ENCODE peak calls at places on chromosomes 12 and 14, in ten cellular contexts. One of them, this sample, is unnamed.
A peak's percentile ranks its signal among the peaks of the same experiment; 100 is the strongest.

GRCh38 chr12:19482551-19483109 is 43.3 kb downstream of the AEBP2 start:
- DNase-seq in cardiac muscle cell: peak; percentile 56
- DNase-seq in HAP-1: no peak
- DNase-seq in astrocyte of the spinal cord: no peak
- DNase-seq in breast epithelium: no peak
- DNase-seq in tibial artery: no peak
- DNase-seq in foreskin fibroblast: no peak
- DNase-seq in AG10803: no peak
- DNase-seq in H7: no peak
- DNase-seq in A549: no peak
- DNase-seq in this sample: no peak

GRCh38 chr12:92721668-92722067 is 18.9 kb downstream of the PLEKHG7 start:
- DNase-seq in cardiac muscle cell: no peak
- DNase-seq in HAP-1: no peak
- DNase-seq in astrocyte of the spinal cord: no peak
- DNase-seq in breast epithelium: no peak
- DNase-seq in tibial artery: no peak
- DNase-seq in foreskin fibroblast: no peak
- DNase-seq in AG10803: no peak
- DNase-seq in H7: no peak
- DNase-seq in A549: no peak
- DNase-seq in this sample: no peak

GRCh38 chr12:99253068-99253467 is 394.5 kb upstream of the GARIN6 start:
- DNase-seq in cardiac muscle cell: no peak
- DNase-seq in HAP-1: no peak
- DNase-seq in astrocyte of the spinal cord: no peak
- DNase-seq in breast epithelium: no peak
- DNase-seq in tibial artery: no peak
- DNase-seq in foreskin fibroblast: no peak
- DNase-seq in AG10803: no peak
- DNase-seq in H7: peak; percentile 13
- DNase-seq in A549: peak; percentile 18
- DNase-seq in this sample: no peak

GRCh38 chr12:98606367-98606985 is 13.0 kb downstream of the SLC25A3 start:
- DNase-seq in cardiac muscle cell: peak; percentile 15
- DNase-seq in HAP-1: no peak
- DNase-seq in astrocyte of the spinal cord: no peak
- DNase-seq in breast epithelium: no peak
- DNase-seq in tibial artery: no peak
- DNase-seq in foreskin fibroblast: no peak
- DNase-seq in AG10803: no peak
- DNase-seq in H7: no peak
- DNase-seq in A549: no peak
- DNase-seq in this sample: no peak

GRCh38 chr12:77979597-77980250 is 149.0 kb downstream of the NAV3 start:
- DNase-seq in cardiac muscle cell: peak; percentile 44
- DNase-seq in HAP-1: no peak
- DNase-seq in astrocyte of the spinal cord: no peak
- DNase-seq in breast epithelium: no peak
- DNase-seq in tibial artery: no peak
- DNase-seq in foreskin fibroblast: no peak
- DNase-seq in AG10803: peak; percentile 12
- DNase-seq in H7: no peak
- DNase-seq in A549: no peak
- DNase-seq in this sample: no peak

GRCh38 chr14:73567951-73568885 is 795 bp upstream of the ACOT2 start:
- DNase-seq in cardiac muscle cell: peak; percentile 38
- DNase-seq in HAP-1: no peak
- DNase-seq in astrocyte of the spinal cord: peak; percentile 6
- DNase-seq in breast epithelium: no peak
- DNase-seq in tibial artery: no peak
- DNase-seq in foreskin fibroblast: peak; percentile 56
- DNase-seq in AG10803: peak; percentile 33
- DNase-seq in H7: peak; percentile 16
- DNase-seq in A549: no peak
- DNase-seq in this sample: no peak

GRCh38 chr14:66752109-66752508 is 244.2 kb downstream of the GPHN start:
- DNase-seq in cardiac muscle cell: peak; percentile 10
- DNase-seq in HAP-1: no peak
- DNase-seq in astrocyte of the spinal cord: no peak
- DNase-seq in breast epithelium: no peak
- DNase-seq in tibial artery: no peak
- DNase-seq in foreskin fibroblast: no peak
- DNase-seq in AG10803: no peak
- DNase-seq in H7: no peak
- DNase-seq in A549: no peak
- DNase-seq in this sample: no peak

GRCh38 chr12:9864913-9865675 is 4.1 kb downstream of the CLEC2B start:
- DNase-seq in cardiac muscle cell: no peak
- DNase-seq in HAP-1: no peak
- DNase-seq in astrocyte of the spinal cord: no peak
- DNase-seq in breast epithelium: no peak
- DNase-seq in tibial artery: no peak
- DNase-seq in foreskin fibroblast: no peak
- DNase-seq in AG10803: no peak
- DNase-seq in H7: no peak
- DNase-seq in A549: no peak
- DNase-seq in this sample: no peak

GRCh38 chr14:61188196-61188595 is 92.9 kb downstream of the TMEM30B start:
- DNase-seq in cardiac muscle cell: peak; percentile 52
- DNase-seq in HAP-1: no peak
- DNase-seq in astrocyte of the spinal cord: no peak
- DNase-seq in breast epithelium: peak; percentile 53
- DNase-seq in tibial artery: peak; percentile 81
- DNase-seq in foreskin fibroblast: peak; percentile 28
- DNase-seq in AG10803: no peak
- DNase-seq in H7: peak; percentile 81
- DNase-seq in A549: peak; percentile 41
- DNase-seq in this sample: no peak
- H3K4me3 ChIP-seq in cardiac muscle cell: no peak overlapping the region
- H3K4me3 ChIP-seq in HAP-1: no peak overlapping the region
- H3K4me3 ChIP-seq in astrocyte of the spinal cord: peak overlapping the region; percentile 30
- H3K4me3 ChIP-seq in breast epithelium: peak overlapping the region; percentile 37
- H3K4me3 ChIP-seq in tibial artery: peak overlapping the region; percentile 56
- H3K4me3 ChIP-seq in foreskin fibroblast: no peak overlapping the region
- H3K4me3 ChIP-seq in AG10803: peak overlapping the region; percentile 3
- H3K4me3 ChIP-seq in H7: peak overlapping the region; percentile 38
- H3K4me3 ChIP-seq in A549: peak overlapping the region; percentile 61
- H3K4me3 ChIP-seq in this sample: no peak overlapping the region

DNA sequence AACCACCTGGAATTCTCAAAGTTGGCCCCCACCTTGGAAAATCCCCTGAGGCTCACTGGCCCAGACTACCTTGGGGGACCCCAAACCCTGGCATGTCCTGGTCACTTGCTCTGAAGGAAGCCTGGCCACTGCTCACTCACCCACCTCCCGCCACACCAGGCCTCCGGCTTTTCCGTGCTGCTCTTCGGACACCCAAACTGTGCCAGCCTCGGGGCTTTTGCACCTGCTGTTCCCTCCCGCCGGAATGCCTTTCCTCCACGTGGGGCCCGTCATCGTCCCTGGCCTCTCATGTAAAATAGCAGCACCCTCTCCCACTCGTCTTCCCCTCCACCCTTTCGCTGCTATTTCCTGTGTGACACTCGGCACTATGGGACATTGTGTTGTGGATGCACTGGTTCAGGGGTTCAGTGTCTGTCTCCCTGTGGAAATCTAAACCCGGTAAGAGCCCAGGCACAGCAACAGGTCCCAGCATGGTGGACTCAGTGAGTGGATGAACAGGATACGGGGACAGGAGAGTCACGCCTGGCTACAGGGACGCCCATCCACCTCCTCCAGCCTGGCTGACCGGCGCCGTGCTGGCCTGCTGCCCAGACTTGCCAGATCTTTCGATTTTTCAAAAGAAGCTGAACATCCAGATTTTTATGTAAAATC is 87.4 kb upstream of the NCOR2 start:
- DNase-seq in cardiac muscle cell: no peak
- DNase-seq in HAP-1: peak; percentile 37
- DNase-seq in astrocyte of the spinal cord: no peak
- DNase-seq in breast epithelium: peak; percentile 70
- DNase-seq in tibial artery: peak; percentile 83
- DNase-seq in foreskin fibroblast: peak; percentile 81
- DNase-seq in AG10803: no peak
- DNase-seq in H7: peak; percentile 60
- DNase-seq in A549: no peak
- DNase-seq in this sample: no peak
- H3K4me3 ChIP-seq in cardiac muscle cell: no peak overlapping the region
- H3K4me3 ChIP-seq in HAP-1: no peak overlapping the region
- H3K4me3 ChIP-seq in astrocyte of the spinal cord: no peak overlapping the region
- H3K4me3 ChIP-seq in breast epithelium: no peak overlapping the region
- H3K4me3 ChIP-seq in tibial artery: peak overlapping the region; percentile 37
- H3K4me3 ChIP-seq in foreskin fibroblast: peak overlapping the region; percentile 14
- H3K4me3 ChIP-seq in AG10803: no peak overlapping the region
- H3K4me3 ChIP-seq in H7: no peak overlapping the region
- H3K4me3 ChIP-seq in A549: no peak overlapping the region
- H3K4me3 ChIP-seq in this sample: no peak overlapping the region

GRCh38 chr12:75390156-75390898 is 562 bp upstream of the GLIPR1L2 start:
- DNase-seq in cardiac muscle cell: no peak
- DNase-seq in HAP-1: no peak
- DNase-seq in astrocyte of the spinal cord: no peak
- DNase-seq in breast epithelium: no peak
- DNase-seq in tibial artery: no peak
- DNase-seq in foreskin fibroblast: no peak
- DNase-seq in AG10803: no peak
- DNase-seq in H7: no peak
- DNase-seq in A549: no peak
- DNase-seq in this sample: no peak
- H3K4me3 ChIP-seq in cardiac muscle cell: peak overlapping the region; percentile 17
- H3K4me3 ChIP-seq in HAP-1: peak overlapping the region; percentile 34
- H3K4me3 ChIP-seq in astrocyte of the spinal cord: peak overlapping the region; percentile 49
- H3K4me3 ChIP-seq in breast epithelium: peak overlapping the region; percentile 70
- H3K4me3 ChIP-seq in tibial artery: peak overlapping the region; percentile 69
- H3K4me3 ChIP-seq in foreskin fibroblast: peak overlapping the region; percentile 77
- H3K4me3 ChIP-seq in AG10803: peak overlapping the region; percentile 73
- H3K4me3 ChIP-seq in H7: peak overlapping the region; percentile 17
- H3K4me3 ChIP-seq in A549: peak overlapping the region; percentile 48
- H3K4me3 ChIP-seq in this sample: peak overlapping the region; percentile 56

DNA sequence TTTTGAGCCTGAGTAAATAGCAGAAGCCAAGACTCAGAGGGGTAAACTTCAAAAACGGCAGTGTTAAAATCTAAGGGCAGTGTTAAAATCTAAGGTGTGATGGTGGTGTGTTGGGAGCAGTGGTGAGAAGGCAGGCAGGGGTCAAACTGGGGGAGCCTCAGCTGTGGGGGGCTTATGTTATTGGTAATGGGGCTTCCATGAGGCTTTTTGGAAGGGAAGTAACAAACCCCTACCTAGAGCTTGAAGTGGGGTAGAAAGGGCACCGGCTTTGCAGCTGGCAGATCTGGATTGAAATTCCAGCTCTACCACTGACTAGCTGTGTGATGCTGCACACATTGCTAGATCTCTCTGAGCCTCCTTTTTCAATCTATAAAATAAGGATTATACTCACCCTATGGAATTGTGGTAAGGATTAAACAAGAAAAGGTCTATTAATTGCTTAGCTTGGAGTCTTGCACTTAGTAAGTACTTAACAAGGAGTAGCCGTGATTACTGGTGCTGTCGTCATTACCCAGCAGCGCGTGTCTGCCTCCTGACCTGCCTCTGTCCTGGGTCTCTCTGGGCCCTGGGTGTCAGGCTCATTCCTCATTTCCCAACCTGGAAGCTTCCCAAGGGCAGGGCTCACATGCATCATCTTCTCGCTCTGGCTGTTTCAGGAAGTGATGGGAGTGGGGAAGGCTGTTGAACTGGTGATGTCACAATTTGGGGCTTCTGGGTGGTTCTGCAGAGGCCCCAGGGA is 18.5 kb upstream of the KRT80 start:
- DNase-seq in cardiac muscle cell: peak; percentile 90
- DNase-seq in HAP-1: no peak
- DNase-seq in astrocyte of the spinal cord: no peak
- DNase-seq in breast epithelium: peak; percentile 46
- DNase-seq in tibial artery: peak; percentile 66
- DNase-seq in foreskin fibroblast: peak; percentile 85
- DNase-seq in AG10803: peak; percentile 85
- DNase-seq in H7: peak; percentile 14
- DNase-seq in A549: peak; percentile 57
- DNase-seq in this sample: peak; percentile 77
- H3K4me3 ChIP-seq in cardiac muscle cell: no peak overlapping the region
- H3K4me3 ChIP-seq in HAP-1: no peak overlapping the region
- H3K4me3 ChIP-seq in astrocyte of the spinal cord: no peak overlapping the region
- H3K4me3 ChIP-seq in breast epithelium: no peak overlapping the region
- H3K4me3 ChIP-seq in tibial artery: no peak overlapping the region
- H3K4me3 ChIP-seq in foreskin fibroblast: no peak overlapping the region
- H3K4me3 ChIP-seq in AG10803: no peak overlapping the region
- H3K4me3 ChIP-seq in H7: no peak overlapping the region
- H3K4me3 ChIP-seq in A549: no peak overlapping the region
- H3K4me3 ChIP-seq in this sample: no peak overlapping the region

DNA sequence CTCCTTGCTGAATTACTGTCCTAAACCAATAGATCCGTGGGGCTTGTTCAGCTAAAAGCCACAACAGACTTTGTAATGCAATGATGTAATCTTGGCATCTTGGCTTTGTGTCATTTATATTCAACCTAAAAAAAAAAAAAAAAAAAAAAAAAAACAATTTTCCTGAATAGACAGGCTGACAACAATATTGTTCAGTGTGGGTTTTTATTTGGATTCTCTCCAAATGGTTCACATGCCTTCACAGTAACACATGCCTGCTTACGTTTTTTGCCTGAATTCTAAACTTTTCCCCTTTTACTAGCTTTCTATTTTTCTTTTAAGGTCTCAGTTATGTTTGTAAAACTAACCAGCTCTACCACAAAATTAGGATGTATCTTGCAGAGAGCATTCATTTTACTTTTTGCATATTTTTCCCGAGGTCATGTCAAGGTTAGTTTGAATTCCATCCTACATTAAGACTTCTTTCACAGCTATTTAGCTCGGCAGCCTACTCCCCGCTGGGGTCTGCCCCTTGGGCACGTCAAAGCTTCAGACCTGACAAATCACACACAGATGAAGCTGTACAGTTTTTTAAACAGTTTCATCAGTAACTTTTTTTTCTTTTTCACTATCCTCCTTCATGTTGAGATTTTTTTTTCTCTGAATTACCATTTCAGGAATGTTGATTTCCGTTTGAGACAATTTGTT is 213.7 kb upstream of the NPAS3 start:
- DNase-seq in cardiac muscle cell: peak; percentile 83
- DNase-seq in HAP-1: peak; percentile 61
- DNase-seq in astrocyte of the spinal cord: peak; percentile 92
- DNase-seq in breast epithelium: no peak
- DNase-seq in tibial artery: no peak
- DNase-seq in foreskin fibroblast: peak; percentile 66
- DNase-seq in AG10803: peak; percentile 92
- DNase-seq in H7: no peak
- DNase-seq in A549: no peak
- DNase-seq in this sample: peak; percentile 67
- H3K4me3 ChIP-seq in cardiac muscle cell: no peak overlapping the region
- H3K4me3 ChIP-seq in HAP-1: no peak overlapping the region
- H3K4me3 ChIP-seq in astrocyte of the spinal cord: peak overlapping the region; percentile 27
- H3K4me3 ChIP-seq in breast epithelium: peak overlapping the region; percentile 29
- H3K4me3 ChIP-seq in tibial artery: peak overlapping the region; percentile 41
- H3K4me3 ChIP-seq in foreskin fibroblast: peak overlapping the region; percentile 19
- H3K4me3 ChIP-seq in AG10803: peak overlapping the region; percentile 44
- H3K4me3 ChIP-seq in H7: no peak overlapping the region
- H3K4me3 ChIP-seq in A549: no peak overlapping the region
- H3K4me3 ChIP-seq in this sample: peak overlapping the region; percentile 30

GRCh38 chr12:8037947-8038346 is 5.4 kb downstream of the FOXJ2 start:
- DNase-seq in cardiac muscle cell: no peak
- DNase-seq in HAP-1: no peak
- DNase-seq in astrocyte of the spinal cord: no peak
- DNase-seq in breast epithelium: no peak
- DNase-seq in tibial artery: no peak
- DNase-seq in foreskin fibroblast: no peak
- DNase-seq in AG10803: no peak
- DNase-seq in H7: peak; percentile 38
- DNase-seq in A549: no peak
- DNase-seq in this sample: no peak
- H3K4me3 ChIP-seq in cardiac muscle cell: peak overlapping the region; percentile 17
- H3K4me3 ChIP-seq in HAP-1: no peak overlapping the region
- H3K4me3 ChIP-seq in astrocyte of the spinal cord: no peak overlapping the region
- H3K4me3 ChIP-seq in breast epithelium: no peak overlapping the region
- H3K4me3 ChIP-seq in tibial artery: peak overlapping the region; percentile 36
- H3K4me3 ChIP-seq in foreskin fibroblast: no peak overlapping the region
- H3K4me3 ChIP-seq in AG10803: no peak overlapping the region
- H3K4me3 ChIP-seq in H7: no peak overlapping the region
- H3K4me3 ChIP-seq in A549: no peak overlapping the region
- H3K4me3 ChIP-seq in this sample: no peak overlapping the region

GRCh38 chr12:46493352-46494209 is 121.0 kb upstream of the SLC38A2 start:
- DNase-seq in cardiac muscle cell: no peak
- DNase-seq in HAP-1: no peak
- DNase-seq in astrocyte of the spinal cord: peak; percentile 3
- DNase-seq in breast epithelium: no peak
- DNase-seq in tibial artery: no peak
- DNase-seq in foreskin fibroblast: no peak
- DNase-seq in AG10803: no peak
- DNase-seq in H7: no peak
- DNase-seq in A549: peak; percentile 96
- DNase-seq in this sample: no peak
- H3K4me3 ChIP-seq in cardiac muscle cell: no peak overlapping the region
- H3K4me3 ChIP-seq in HAP-1: no peak overlapping the region
- H3K4me3 ChIP-seq in astrocyte of the spinal cord: no peak overlapping the region
- H3K4me3 ChIP-seq in breast epithelium: no peak overlapping the region
- H3K4me3 ChIP-seq in tibial artery: no peak overlapping the region
- H3K4me3 ChIP-seq in foreskin fibroblast: no peak overlapping the region
- H3K4me3 ChIP-seq in AG10803: peak overlapping the region; percentile 13
- H3K4me3 ChIP-seq in H7: no peak overlapping the region
- H3K4me3 ChIP-seq in A549: peak overlapping the region; percentile 19
- H3K4me3 ChIP-seq in this sample: no peak overlapping the region